ENCODE peak calls at places on chromosomes 2 and 18, in nine cellular contexts. R, V, O, D, S, U, W, H and B are unnamed samples. For H3K9me3 and H3K4me1, the result is how much of the 10 kb centered on the place peaks cover.

GRCh38 chr18:48659188-48660009 is 120.6 kb downstream of the CTIF start:
- DNase-seq in W (no peak), S (no peak), H (no peak), O (no peak), R (no peak), U (no peak), D (no peak), V (no peak), B (no peak)

GRCh38 chr2:162245051-162245450 is 1.8 kb upstream of the FAP start:
- DNase-seq in O (no peak), D (no peak), V (no peak), W (no peak), S (no peak), H (no peak), U (no peak), R (no peak), B (no peak)

GRCh38 chr18:36025025-36025424 is 42.3 kb downstream of the RPRD1A start:
- DNase-seq in O (no peak), U (no peak), S (no peak), R (no peak), W (no peak), D (no peak), H (no peak), V (no peak), B (no peak)

GRCh38 chr2:137947714-137948336 is 16.4 kb upstream of the HNMT start:
- DNase-seq in U (peak), W (peak), D (peak), S (no peak), V (peak), O (peak), H (no peak), R (no peak), B (peak)

GRCh38 chr2:118654945-118655344 is 192.5 kb downstream of the EN1 start:
- DNase-seq in U (no peak), R (no peak), O (no peak), H (no peak), V (no peak), D (no peak), S (no peak), W (no peak), B (no peak)

GRCh38 chr18:44601447-44601846 is 79.2 kb upstream of the SETBP1 start:
- DNase-seq in U (no peak), O (no peak), S (no peak), H (no peak), W (no peak), D (no peak), V (no peak), R (no peak), B (no peak)

GRCh38 chr2:80374105-80374504 is 69.6 kb upstream of the LRRTM1 start:
- DNase-seq in W (no peak), D (no peak), V (no peak), U (no peak), S (no peak), H (no peak), O (no peak), R (no peak), B (no peak)

GRCh38 chr18:3725100-3725499 is 275.1 kb downstream of the TGIF1 start:
- DNase-seq in U (no peak), V (no peak), W (no peak), R (no peak), H (no peak), S (no peak), D (no peak), O (no peak), B (no peak)

GRCh38 chr2:237600205-237600846 is 9.8 kb upstream of the RAB17 start:
- DNase-seq in S (no peak), U (no peak), W (no peak), V (no peak), R (no peak), D (peak), O (no peak), H (no peak), B (peak)

GRCh38 chr2:239399404-239399999 is 1.3 kb downstream of the HDAC4 start:
- DNase-seq in V (peak), H (no peak), D (peak), R (no peak), U (no peak), W (peak), O (peak), S (no peak), B (peak)

GRCh38 chr2:35314049-35314448 is 1041.5 kb upstream of the CRIM1 start:
- DNase-seq in W (no peak), R (no peak), O (no peak), D (no peak), H (no peak), U (no peak), V (no peak), S (no peak), B (no peak)

DNA sequence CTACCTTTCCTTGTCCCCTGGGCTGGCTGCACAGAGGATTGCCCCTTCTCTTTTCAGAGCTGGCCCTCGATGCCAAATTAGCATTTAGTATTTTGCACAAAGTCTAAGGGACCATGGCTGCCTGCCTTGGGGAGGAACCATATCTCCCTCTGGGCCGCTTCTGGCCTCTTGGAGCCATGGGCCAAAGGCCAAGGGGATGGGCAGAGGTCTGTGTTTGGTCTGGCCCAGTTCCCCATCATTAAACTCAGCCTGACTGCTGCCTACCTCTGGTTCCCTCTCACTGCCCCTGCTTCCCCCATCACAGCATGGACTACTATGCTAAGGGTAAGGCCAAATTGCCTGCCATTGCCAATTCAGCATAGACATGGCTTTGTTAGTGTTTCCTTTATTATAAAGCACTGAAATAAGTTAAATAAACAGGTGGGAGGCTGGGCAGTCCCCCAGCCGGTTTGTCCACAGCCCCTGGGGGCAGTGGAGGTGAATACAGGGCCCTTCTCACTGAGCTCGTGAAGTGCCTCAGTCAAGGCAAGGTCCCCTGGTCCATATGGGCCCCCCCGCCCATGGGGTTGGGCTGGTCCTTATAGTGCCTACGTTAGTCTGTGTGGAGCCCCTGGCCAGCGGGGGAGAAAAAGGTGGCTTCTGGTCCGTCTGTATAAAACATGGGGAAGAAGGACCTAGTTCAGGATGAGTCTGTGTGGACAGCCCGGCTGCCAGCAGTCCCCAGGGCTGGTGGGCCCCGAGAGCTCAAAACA is 3.5 kb downstream of the ZNF513 start:
- DNase-seq in O (no peak), S (no peak), H (no peak), U (no peak), V (no peak), D (no peak), W (no peak), R (no peak), B (no peak)
- TF ChIP-seq POLR2A in O (no peak), S (no peak), H (no peak), U (no peak), V (no peak), D (no peak), W (no peak), R (no peak), B (no peak)

DNA sequence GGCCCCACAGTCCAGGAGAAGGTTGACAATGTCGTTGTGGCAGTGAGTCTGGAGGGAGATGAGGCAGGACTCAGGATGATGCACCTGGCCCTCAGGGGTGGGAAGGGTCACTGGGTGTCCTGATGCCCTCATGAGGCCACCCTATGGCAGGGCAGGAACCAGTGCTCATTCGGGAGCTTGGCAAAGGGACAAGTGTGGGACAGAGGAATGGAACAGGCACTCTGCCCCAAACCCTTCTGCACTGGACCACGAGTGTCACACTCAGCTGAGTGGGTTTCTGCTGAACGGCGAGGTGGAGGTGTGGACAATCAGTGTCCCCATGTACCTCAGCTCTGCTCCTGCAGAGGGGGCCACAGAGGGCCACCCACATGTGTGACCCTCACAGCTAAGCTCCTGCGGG is 32.0 kb downstream of the ANKMY1 start:
- DNase-seq in H (no peak), U (no peak), R (no peak), D (no peak), W (no peak), O (no peak), S (peak), V (no peak), B (no peak)
- H3K9me3 ChIP-seq in H (under half), U (under half), R (under half), D (under half), W (under half), O (under half), S (under half), V (under half), B (under half)

DNA sequence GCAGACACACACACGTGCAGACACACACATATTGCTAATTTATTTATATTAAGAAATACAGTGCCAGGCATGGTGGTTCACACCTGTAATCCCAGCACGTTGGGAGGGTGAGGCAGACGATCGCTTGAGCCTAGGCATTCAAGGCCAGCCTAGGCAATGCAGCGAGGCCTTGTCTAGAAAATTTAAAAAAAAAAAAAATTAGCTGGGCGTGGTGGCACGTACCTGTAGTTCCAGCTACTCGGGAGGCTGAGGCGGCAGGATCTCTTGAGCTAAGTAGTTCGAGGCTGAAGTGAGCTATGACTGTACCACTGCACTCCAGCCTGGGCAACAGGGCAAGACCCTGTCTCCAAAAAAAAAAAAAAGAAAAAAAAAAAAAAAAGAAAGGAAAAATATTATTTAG is 28.8 kb downstream of the ANXA4 start:
- DNase-seq in D (no peak), R (no peak), W (no peak), U (no peak), H (no peak), V (no peak), S (no peak), O (no peak), B (no peak)
- H3K4me1 ChIP-seq in D (half or more), R (half or more), W (half or more), U (half or more), H (half or more), V (under half), S (half or more), O (half or more), B (under half)

DNA sequence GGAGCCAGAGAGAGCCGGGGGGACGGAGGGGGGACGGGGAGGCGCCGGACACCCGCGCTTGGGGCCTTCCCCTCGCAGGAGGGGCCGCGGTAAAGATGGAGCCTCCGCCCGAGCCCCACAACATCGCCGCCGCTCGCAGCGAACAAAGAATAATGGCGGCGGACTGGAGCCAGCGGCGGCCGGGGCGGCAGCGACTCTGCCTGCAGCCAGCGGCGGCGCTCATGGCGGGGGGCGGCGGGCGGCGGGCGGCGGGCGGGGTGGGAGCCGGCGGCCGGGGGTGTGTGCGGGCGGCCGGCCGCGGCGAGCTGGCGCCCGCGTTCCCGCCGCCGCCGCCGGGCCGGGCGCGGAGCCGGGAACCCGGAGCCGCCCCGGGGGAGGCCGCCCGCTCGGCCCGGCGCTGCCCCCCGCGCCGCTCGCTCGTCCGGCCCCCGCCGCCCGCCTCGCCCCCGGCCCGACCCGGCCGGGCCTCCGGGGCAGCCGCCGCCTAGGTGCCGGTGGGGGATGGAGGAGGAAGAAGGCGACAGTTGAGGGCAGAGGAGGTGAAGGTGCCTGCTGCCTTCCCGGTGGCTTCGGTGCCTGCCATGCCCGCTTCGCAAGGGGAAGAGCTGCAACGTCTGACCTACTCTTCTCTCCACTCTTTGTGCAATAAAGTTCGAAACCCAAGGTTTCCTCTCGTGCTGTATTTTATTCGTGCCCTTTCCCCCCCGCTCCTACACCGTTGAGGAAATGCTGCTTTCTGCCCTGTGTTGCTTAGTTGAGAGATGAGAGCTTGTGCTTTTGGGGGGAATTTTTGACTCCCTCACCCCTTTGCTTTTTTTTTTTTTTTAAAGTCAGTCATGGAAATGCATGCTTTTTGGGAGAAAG is 630 bp downstream of the CREB1 start:
- DNase-seq in D (peak), W (peak), O (peak), V (peak), H (no peak), S (no peak), U (no peak), R (peak), B (peak)
- TF ChIP-seq POLR2A in D (peak), W (no peak), O (no peak), V (peak), H (peak), S (no peak), U (no peak), R (no peak), B (no peak)

GRCh38 chr2:131483981-131484505 is 8.1 kb downstream of the TUBA3D start:
- DNase-seq in U (no peak), S (no peak), V (no peak), W (no peak), O (no peak), H (no peak), R (peak), D (no peak), B (no peak)
- H3K9me3 ChIP-seq in U (under half), S (under half), V (under half), W (under half), O (under half), H (under half), R (under half), D (under half), B (under half)

GRCh38 chr2:102062802-102063201 is 71.0 kb downstream of the IL1R2 start:
- DNase-seq in D (no peak), S (no peak), U (no peak), W (no peak), H (no peak), R (no peak), V (no peak), O (no peak), B (no peak)
- H3K4me1 ChIP-seq in D (half or more), S (half or more), U (under half), W (half or more), H (under half), R (half or more), V (under half), O (under half), B (half or more)

GRCh38 chr18:11981383-11981632 is at the start of gene IMPA2:
- DNase-seq in W (no peak), R (no peak), U (no peak), O (no peak), D (no peak), S (no peak), H (no peak), V (no peak), B (no peak)
- TF ChIP-seq POLR2A in W (peak), R (no peak), U (peak), O (peak), D (peak), S (no peak), H (peak), V (peak), B (peak)

DNA sequence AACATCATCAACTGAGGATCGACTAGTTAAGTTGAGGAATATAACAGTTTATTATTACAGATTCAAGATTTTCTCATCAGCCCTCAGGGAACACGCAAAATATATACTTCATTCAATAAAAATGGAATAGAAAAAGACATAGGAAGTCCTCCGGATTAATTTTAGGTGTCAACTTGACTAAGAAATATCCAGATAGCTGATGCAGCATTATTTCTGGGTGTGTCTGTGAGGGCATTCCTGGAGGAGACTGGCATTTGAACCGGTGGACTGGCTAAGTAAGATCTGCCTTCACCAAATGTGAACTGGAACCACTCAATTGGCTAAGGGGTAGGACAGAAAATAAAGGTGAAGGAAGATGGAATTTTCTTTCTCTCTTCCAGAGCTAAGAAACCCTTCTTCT is 845.3 kb downstream of the SOCS6 start:
- DNase-seq in R (no peak), H (no peak), S (no peak), U (no peak), W (no peak), V (no peak), D (no peak), O (no peak), B (no peak)
- H3K9me3 ChIP-seq in R (under half), H (under half), S (under half), U (under half), W (under half), V (under half), D (under half), O (under half), B (under half)

DNA sequence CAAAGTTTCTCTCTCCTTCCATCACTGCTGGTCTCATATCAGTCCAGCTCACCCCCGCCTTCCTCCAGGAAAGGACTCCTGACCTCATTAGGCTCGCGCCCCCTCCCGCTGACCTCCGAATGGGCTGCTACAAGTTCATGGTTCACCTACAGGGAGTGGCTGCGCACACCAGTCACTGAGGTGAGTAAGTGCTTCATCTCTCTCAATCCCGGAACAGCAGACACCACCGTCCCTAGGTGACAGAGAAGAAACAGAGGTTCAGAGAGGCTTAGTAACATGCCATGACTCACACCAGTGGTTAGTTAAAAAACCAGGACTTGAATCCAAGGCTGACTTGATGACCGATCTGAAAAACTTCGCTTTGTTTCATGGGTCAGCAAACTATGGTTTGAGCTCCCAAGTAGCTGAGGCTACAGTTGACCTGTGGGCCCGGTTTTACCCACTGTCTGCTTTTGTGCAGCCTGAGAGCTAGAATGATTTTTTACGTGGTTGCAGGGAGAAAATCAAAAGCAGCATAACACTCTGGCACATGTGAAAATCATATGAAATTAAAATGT is 42.0 kb downstream of the ZFP36L2 start:
- DNase-seq in D (peak), W (peak), R (no peak), S (no peak), H (no peak), V (no peak), U (peak), O (peak), B (no peak)
- H3K4me1 ChIP-seq in D (half or more), W (under half), R (under half), S (under half), H (under half), V (under half), U (under half), O (under half), B (under half)

GRCh38 chr18:58223717-58224424 is 179.8 kb downstream of the NEDD4L start:
- DNase-seq in H (no peak), U (peak), V (peak), S (no peak), R (no peak), O (peak), D (peak), W (peak), B (peak)
- TF ChIP-seq POLR2A in H (no peak), U (no peak), V (peak), S (no peak), R (no peak), O (peak), D (peak), W (no peak), B (no peak)